ENCODE peak calls at places on chromosomes 5 and 9, in four cellular contexts. B is heart right ventricle; A is CD4-positive, alpha-beta T cell; R is right atrium auricular region. V is an unnamed sample.

GRCh38 chr5:147743686-147744332 is 38.7 kb downstream of the JAKMIP2 start:
- DNase-seq in B (no peak), R (no peak), A (no peak), V (no peak)

GRCh38 chr9:126709241-126709640 is 95.5 kb downstream of the LMX1B start:
- DNase-seq in B (no peak), R (peak), A (no peak), V (no peak)

GRCh38 chr9:33748633-33749304 is 46.6 kb upstream of the PRSS3 start:
- DNase-seq in R (no peak), B (no peak), A (no peak), V (no peak)

GRCh38 chr9:124818431-124819281 is 34.6 kb upstream of the WDR38 start:
- DNase-seq in B (no peak), R (no peak), A (no peak), V (no peak)

GRCh38 chr5:54900906-54901725 is 84.3 kb downstream of the ESM1 start:
- DNase-seq in B (no peak), A (no peak), R (no peak), V (no peak)

GRCh38 chr9:37144762-37145161 is 24.4 kb downstream of the ZCCHC7 start:
- DNase-seq in B (no peak), A (no peak), R (no peak), V (no peak)

GRCh38 chr9:86946712-86947145 is 577 bp downstream of the GAS1 start:
- DNase-seq in R (no peak), A (peak), B (no peak), V (peak)

GRCh38 chr5:83547156-83547555 is 75.6 kb downstream of the VCAN start:
- DNase-seq in A (no peak), B (no peak), R (no peak), V (no peak)

GRCh38 chr5:50744761-50745160 is 78.3 kb downstream of the PARP8 start:
- DNase-seq in B (no peak), A (no peak), R (no peak), V (no peak)

GRCh38 chr5:106522296-106522695 is 1148.4 kb downstream of the EFNA5 start:
- DNase-seq in A (no peak), R (no peak), B (no peak), V (no peak)

GRCh38 chr5:66410056-66410455 is 186.1 kb upstream of the MAST4 start:
- DNase-seq in R (no peak), A (no peak), B (no peak), V (no peak)

GRCh38 chr5:157160001-157160400 is 6.1 kb downstream of the GARIN3 start:
- DNase-seq in A (no peak), R (peak), B (no peak), V (no peak)

GRCh38 chr9:87830446-87830845 is 52.2 kb upstream of the SPATA31E1 start:
- DNase-seq in R (no peak), B (no peak), A (no peak), V (no peak)

GRCh38 chr9:120868339-120868675 is 8.7 kb downstream of the PHF19 start:
- DNase-seq in R (no peak), A (no peak), B (no peak), V (no peak)

GRCh38 chr9:120866651-120867050 is 10.3 kb downstream of the PHF19 start:
- DNase-seq in R (no peak), A (no peak), B (no peak), V (no peak)

GRCh38 chr9:120869360-120869687 is 7.7 kb downstream of the PHF19 start:
- DNase-seq in A (no peak), B (no peak), R (no peak), V (no peak)

GRCh38 chr9:120868676-120869359 is 8.2 kb downstream of the PHF19 start:
- DNase-seq in A (peak), B (peak), R (peak), V (peak)

GRCh38 chr9:120867676-120868338 is 9.2 kb downstream of the PHF19 start:
- DNase-seq in B (no peak), R (no peak), A (no peak), V (no peak)
- H3K27ac ChIP-seq in B (peak), R (peak), A (peak), V (peak)

GRCh38 chr9:5593904-5594303 is 35.0 kb upstream of the RIC1 start:
- DNase-seq in R (no peak), A (no peak), B (no peak), V (no peak)

GRCh38 chr9:5592231-5592630 is 36.7 kb upstream of the RIC1 start:
- DNase-seq in A (no peak), B (no peak), R (no peak), V (no peak)

GRCh38 chr9:5592904-5593303 is 36.0 kb upstream of the RIC1 start:
- DNase-seq in B (no peak), A (no peak), R (no peak), V (no peak)

DNA sequence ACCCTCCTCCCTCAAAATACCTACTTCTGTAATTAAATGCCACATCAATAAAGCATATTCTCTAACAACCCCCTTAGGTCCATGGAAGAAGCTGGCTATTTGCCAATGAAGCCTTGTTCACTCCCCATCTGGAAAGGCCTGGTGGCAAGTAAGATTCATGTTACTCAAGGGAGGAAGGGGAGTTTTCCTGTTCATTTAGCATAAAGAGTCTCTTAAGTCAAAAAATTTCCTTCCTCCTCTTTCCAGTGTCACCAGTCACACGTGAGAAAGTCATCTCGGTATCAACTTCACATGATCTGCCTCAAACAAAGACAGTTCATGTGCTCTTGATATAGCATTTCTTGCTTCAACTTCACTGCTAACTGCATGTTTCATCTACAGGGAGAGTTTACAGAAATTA is 32.7 kb upstream of the RIC1 start:
- DNase-seq in A (no peak), R (no peak), B (no peak), V (no peak)
- H3K27ac ChIP-seq in A (no peak), R (no peak), B (no peak), V (no peak)

DNA sequence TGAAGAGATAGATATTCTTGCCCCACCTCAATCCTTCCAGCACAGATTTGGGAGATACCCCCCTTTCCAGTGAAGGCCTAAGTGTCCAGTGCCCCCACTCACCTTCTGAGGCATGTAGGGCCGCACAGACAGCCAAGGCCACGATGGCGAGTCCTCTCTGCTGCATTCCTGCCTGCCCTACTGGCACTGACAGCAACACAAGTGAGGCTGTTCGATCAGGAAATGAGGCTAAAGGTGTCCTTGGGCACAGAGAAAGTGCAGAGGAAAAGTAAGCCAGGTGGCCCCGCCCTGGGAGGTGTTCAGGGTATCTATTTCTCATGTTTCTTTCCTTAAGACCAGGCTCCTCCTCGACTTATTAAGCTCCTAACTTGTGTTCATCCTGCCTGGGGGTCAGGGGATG is at the start of gene CCL28:
- DNase-seq in A (no peak), R (no peak), B (no peak), V (no peak)
- H3K27ac ChIP-seq in A (no peak), R (no peak), B (no peak), V (no peak)

GRCh38 chr5:177557041-177557647 is 2.8 kb upstream of the FAM193B start:
- DNase-seq in B (no peak), R (no peak), A (no peak), V (no peak)
- H3K27ac ChIP-seq in B (no peak), R (no peak), A (no peak), V (no peak)

GRCh38 chr5:158933494-158934318 is 166.0 kb downstream of the EBF1 start:
- DNase-seq in B (no peak), A (no peak), R (no peak), V (no peak)
- H3K27ac ChIP-seq in B (no peak), A (no peak), R (no peak), V (no peak)

DNA sequence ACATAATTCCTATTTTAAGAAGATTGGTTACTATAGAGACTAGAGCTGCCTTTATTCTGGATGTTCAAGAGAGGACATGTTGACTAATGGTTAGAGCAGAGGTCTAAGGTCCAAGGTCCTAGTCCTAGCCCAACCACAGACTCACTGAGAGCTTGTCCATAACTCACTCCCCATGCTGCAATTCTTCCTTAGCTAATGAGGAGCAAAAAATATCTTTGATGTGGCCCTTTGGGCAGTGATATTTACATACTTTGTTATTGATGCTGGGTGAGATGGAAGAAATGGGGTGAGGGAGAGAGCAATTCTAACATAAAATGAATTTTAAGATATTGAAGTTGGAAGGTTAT is 57.9 kb upstream of the ANKRD55 start:
- DNase-seq in B (no peak), R (no peak), A (no peak), V (no peak)
- H3K27ac ChIP-seq in B (no peak), R (no peak), A (no peak), V (no peak)

GRCh38 chr5:89313044-89313443 is 430.1 kb upstream of the MEF2C start:
- DNase-seq in R (no peak), A (no peak), B (no peak), V (no peak)

GRCh38 chr5:89308606-89309040 is 425.6 kb upstream of the MEF2C start:
- DNase-seq in B (no peak), A (no peak), R (no peak), V (no peak)

GRCh38 chr5:89309268-89309667 is 426.3 kb upstream of the MEF2C start:
- DNase-seq in A (no peak), R (no peak), B (no peak), V (no peak)

GRCh38 chr5:89315194-89315593 is 432.2 kb upstream of the MEF2C start:
- DNase-seq in B (no peak), R (no peak), A (no peak), V (no peak)

GRCh38 chr5:89313804-89314588 is 431.0 kb upstream of the MEF2C start:
- DNase-seq in R (no peak), B (no peak), A (no peak), V (no peak)
- H3K27ac ChIP-seq in R (no peak), B (no peak), A (no peak), V (peak)

GRCh38 chr9:2241875-2242741 is 227.0 kb downstream of the SMARCA2 start:
- DNase-seq in A (peak), B (peak), R (peak), V (peak)
- H3K27ac ChIP-seq in A (no peak), B (peak), R (peak), V (peak)

GRCh38 chr5:1538276-1538675 is 14.5 kb upstream of the LPCAT1 start:
- DNase-seq in B (no peak), R (no peak), A (no peak), V (no peak)

GRCh38 chr5:1538741-1539392 is 15.1 kb upstream of the LPCAT1 start:
- DNase-seq in A (no peak), B (no peak), R (no peak), V (no peak)

GRCh38 chr5:1535646-1536045 is 11.9 kb upstream of the LPCAT1 start:
- DNase-seq in R (no peak), B (no peak), A (no peak), V (no peak)

GRCh38 chr5:1536298-1537165 is 12.8 kb upstream of the LPCAT1 start:
- DNase-seq in R (peak), A (peak), B (no peak), V (peak)

DNA sequence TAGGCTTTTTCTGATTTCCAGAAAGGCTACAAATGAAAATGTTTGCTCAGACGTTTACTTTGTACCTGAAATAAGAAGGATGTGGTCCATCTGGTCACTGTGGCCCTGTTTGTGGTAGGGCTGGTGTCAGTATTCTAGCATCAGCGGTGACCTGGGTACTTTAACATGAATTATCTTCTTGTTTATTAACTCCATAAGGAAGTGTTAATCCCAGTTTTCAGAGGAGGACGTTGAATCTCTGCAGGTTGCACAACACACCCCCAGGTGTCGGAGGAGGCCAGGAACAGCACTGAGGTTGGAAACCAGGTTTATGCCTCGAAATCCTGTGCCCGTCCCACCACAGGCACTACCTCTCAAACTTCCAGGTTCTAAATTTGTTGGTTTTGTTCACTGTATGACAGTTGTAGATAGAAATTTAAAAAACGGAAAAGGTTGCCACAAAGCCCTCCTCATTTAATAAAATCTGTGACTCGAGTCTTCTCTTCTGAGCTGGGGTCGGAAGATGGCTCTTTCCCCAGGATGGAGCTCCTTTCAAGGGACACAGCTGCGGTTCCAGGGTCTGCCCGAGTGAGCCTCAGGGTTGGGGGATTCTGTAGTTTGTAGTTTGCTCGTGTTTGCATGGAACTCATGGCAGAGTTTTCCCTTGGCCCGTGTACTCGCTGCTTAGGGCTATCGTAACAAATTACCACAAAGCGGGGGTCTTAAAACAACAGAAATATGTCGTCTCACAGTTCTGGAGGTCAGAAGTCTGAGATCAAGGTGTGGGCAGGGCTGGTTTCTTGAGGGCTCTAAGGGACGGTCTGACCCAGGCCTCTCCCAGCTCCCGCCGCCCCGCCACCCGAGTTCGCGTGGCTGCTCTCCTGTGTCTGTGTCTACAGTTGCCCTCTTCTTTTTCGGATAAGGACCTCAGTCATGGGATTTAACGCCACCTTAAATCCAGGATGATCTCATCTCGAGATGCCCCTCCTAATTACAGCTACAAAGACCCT is 13.7 kb upstream of the LPCAT1 start:
- DNase-seq in B (no peak), A (no peak), R (peak), V (peak)
- H3K27ac ChIP-seq in B (no peak), A (no peak), R (no peak), V (no peak)

GRCh38 chr9:133335924-133336811 is at the start of gene SURF6:
- DNase-seq in A (peak), B (peak), R (peak), V (peak)

GRCh38 chr9:133333011-133333410 is 3.0 kb downstream of the SURF6 start:
- DNase-seq in A (no peak), R (no peak), B (no peak), V (no peak)

GRCh38 chr9:133332381-133332730 is 3.6 kb downstream of the SURF6 start:
- DNase-seq in R (no peak), B (no peak), A (no peak), V (no peak)

GRCh38 chr9:133333566-133333965 is 2.4 kb downstream of the SURF6 start:
- DNase-seq in R (no peak), A (no peak), B (no peak), V (no peak)

DNA sequence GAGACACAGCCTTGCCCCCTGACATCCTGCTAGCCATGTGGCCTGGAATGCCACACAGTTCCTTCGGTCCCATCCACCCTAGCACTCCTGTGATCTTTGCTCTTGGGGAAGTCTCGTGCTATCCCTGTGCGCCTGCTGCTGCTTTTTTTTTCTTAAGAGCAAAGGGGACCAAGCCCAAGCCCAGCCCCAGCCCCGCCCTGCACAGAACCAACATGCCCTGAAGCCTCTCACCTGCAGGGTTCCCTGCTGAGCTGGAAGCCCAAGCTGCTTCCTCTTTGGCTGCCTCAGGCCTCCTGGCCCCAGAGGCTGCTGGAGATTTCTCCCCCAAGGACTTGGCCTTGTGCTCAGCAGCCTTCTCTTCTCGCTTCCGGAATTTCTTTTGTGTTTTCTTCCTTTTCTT is 1.8 kb downstream of the SURF6 start:
- DNase-seq in R (no peak), B (no peak), A (no peak), V (no peak)
- H3K27ac ChIP-seq in R (no peak), B (no peak), A (no peak), V (no peak)

V was measured in coronary artery.